ENCODE peak calls at places on chromosome 21, in four cellular contexts. Y, C, V and E are unnamed samples.

GRCh38 chr21:37008705-37009104 is 2.2 kb downstream of the RIPPLY3 start:
- DNase-seq in Y (no peak), C (no peak), V (no peak), E (no peak)

GRCh38 chr21:28871388-28872015 is 121.2 kb downstream of the LTN1 start:
- DNase-seq in Y (no peak), V (no peak), C (peak; percentile 51), E (no peak)

GRCh38 chr21:17146426-17146825 is 366.4 kb upstream of the CXADR start:
- DNase-seq in V (no peak), C (no peak), Y (no peak), E (no peak)

GRCh38 chr21:25646541-25646940 is 7.5 kb downstream of the JAM2 start:
- DNase-seq in Y (no peak), V (no peak), C (no peak), E (no peak)

GRCh38 chr21:22941779-22942178 is 1943.6 kb downstream of the NCAM2 start:
- DNase-seq in V (no peak), Y (no peak), C (no peak), E (no peak)

GRCh38 chr21:40186036-40186435 is 318.8 kb downstream of the PCP4 start:
- DNase-seq in Y (no peak), C (no peak), V (no peak), E (peak; percentile 19)

GRCh38 chr21:37845535-37845934 is 70.7 kb downstream of the KCNJ6 start:
- DNase-seq in V (no peak), C (no peak), Y (no peak), E (no peak)

GRCh38 chr21:18041012-18041411 is 203.6 kb upstream of the CHODL start:
- DNase-seq in V (no peak), Y (peak; percentile 2), C (no peak), E (peak; percentile 59)

GRCh38 chr21:28944296-28944695 is 48.4 kb downstream of the LTN1 start:
- DNase-seq in C (peak; percentile 15), Y (no peak), V (no peak), E (peak; percentile 73)

GRCh38 chr21:34846601-34847112 is 177.9 kb downstream of the CLIC6 start:
- DNase-seq in V (no peak), Y (no peak), C (peak; percentile 89), E (no peak)

GRCh38 chr21:41369105-41369914 is 7.5 kb downstream of the MX2 start:
- DNase-seq in V (peak; percentile 42), Y (no peak), C (no peak), E (no peak)

GRCh38 chr21:41366522-41367151 is 4.8 kb downstream of the MX2 start:
- DNase-seq in Y (peak; percentile 45), V (peak; percentile 78), C (peak; percentile 73), E (no peak)

GRCh38 chr21:41368361-41369104 is 6.7 kb downstream of the MX2 start:
- DNase-seq in C (no peak), V (no peak), Y (no peak), E (no peak)

GRCh38 chr21:41365377-41366107 is 3.7 kb downstream of the MX2 start:
- DNase-seq in C (no peak), V (no peak), Y (no peak), E (no peak)

GRCh38 chr21:41367598-41368360 is 6.0 kb downstream of the MX2 start:
- DNase-seq in V (peak; percentile 86), C (no peak), Y (no peak), E (no peak)
- H3K4me1 ChIP-seq in V (peaks cover 50% of the 10 kb centered on the region), C (peaks cover 4% of the 10 kb centered on the region), Y (no peaks in the 10 kb centered on the region), E (no peaks in the 10 kb centered on the region)

GRCh38 chr21:9735421-9735961 is 785.9 kb upstream of the TPTE start:
- DNase-seq in V (no peak), Y (no peak), C (no peak), E (no peak)

GRCh38 chr21:9737871-9738520 is 783.4 kb upstream of the TPTE start:
- DNase-seq in C (no peak), V (no peak), Y (no peak), E (no peak)

GRCh38 chr21:9741343-9741742 is 780.0 kb upstream of the TPTE start:
- DNase-seq in C (no peak), Y (no peak), V (no peak), E (no peak)

GRCh38 chr21:9738527-9738926 is 782.9 kb upstream of the TPTE start:
- DNase-seq in C (no peak), Y (no peak), V (no peak), E (no peak)

DNA sequence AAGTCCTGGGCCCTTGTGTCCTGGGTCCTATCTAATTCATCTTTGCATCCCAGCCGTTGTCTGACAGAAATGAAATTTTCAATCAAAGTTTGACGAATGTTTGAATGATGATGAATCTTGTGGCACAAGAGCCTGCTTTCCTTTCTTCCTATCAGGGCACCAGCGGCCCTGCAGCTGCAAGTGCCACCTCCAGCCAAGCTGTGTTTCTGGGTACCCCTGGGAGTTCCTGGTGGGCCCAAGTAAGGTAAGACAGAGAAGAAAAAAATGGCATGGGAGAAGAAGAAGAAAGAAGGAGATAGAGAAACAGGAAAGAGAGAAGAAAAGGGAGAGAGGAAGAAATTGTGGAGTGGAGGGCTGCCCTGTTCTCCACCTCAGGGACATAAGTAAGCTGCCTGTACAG is 782.1 kb upstream of the TPTE start:
- DNase-seq in Y (no peak), C (no peak), V (no peak), E (no peak)
- TF ChIP-seq FOS in Y (no peak), C (no peak), V (no peak), E (no peak)

GRCh38 chr21:46381521-46381920 is 57.6 kb downstream of the PCNT start:
- DNase-seq in Y (no peak), C (no peak), V (no peak), E (no peak)

GRCh38 chr21:46379105-46379504 is 55.1 kb downstream of the PCNT start:
- DNase-seq in Y (no peak), V (no peak), C (no peak), E (no peak)

GRCh38 chr21:46377789-46378188 is 53.8 kb downstream of the PCNT start:
- DNase-seq in V (no peak), C (no peak), Y (no peak), E (no peak)

GRCh38 chr21:46376856-46377453 is 53.0 kb downstream of the PCNT start:
- DNase-seq in C (no peak), Y (no peak), V (no peak), E (peak; percentile 41)

DNA sequence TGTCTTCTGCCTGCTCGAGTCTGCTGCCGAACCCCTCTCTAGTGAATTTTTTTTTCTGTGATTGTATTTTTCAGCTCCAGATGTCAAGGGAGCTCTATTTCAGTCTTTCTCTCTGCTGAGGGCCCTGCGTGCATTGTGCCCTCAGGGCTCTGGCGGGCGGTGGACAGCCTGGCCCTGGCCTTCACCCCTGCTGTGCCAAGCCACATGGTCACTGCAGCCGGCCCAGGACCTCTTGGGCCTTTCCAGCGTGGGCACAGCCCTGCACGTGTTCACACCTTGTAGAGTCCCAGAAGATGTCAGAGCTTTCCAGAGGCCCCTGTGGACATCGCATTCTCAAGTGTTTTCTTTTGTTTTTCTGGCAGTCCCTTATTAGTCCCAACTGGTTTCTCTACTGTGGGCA is 55.7 kb downstream of the PCNT start:
- DNase-seq in C (no peak), V (no peak), Y (no peak), E (no peak)
- H3K27ac ChIP-seq in C (no peak overlapping the region), V (no peak overlapping the region), Y (no peak overlapping the region), E (no peak overlapping the region)

GRCh38 chr21:42534361-42534900 is 20.8 kb downstream of the SLC37A1 start:
- DNase-seq in Y (no peak), C (no peak), V (no peak), E (no peak)
- H3K4me1 ChIP-seq in Y (peaks cover 8% of the 10 kb centered on the region), C (no peaks in the 10 kb centered on the region), V (peaks cover 73% of the 10 kb centered on the region), E (peaks cover 4% of the 10 kb centered on the region)

DNA sequence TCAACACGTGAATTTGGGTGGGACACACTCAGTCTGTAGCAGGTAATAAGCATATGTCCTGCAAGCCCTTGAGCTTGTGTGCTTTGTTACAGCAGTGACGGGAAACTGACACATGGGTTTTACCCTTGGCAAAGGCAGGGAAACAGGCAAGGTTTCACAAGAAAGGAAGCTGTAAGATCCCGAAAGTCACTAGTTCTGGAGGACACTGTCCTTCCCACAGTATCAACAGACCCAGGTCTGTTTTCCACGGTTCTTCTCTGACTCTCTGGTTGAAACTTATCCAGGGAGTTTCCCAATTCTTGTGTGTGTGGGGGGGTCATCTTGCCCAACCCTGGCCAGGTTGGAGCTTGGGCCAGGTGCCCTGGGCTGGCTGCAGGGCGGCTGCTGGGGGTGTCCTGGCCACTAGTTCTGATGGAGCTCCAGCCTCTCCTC is 29.3 kb upstream of the ZBTB21 start:
- DNase-seq in C (peak; percentile 85), Y (no peak), V (no peak), E (no peak)
- TF ChIP-seq FOS in C (no peak), Y (no peak), V (no peak), E (no peak)

GRCh38 chr21:38920631-38921398 is 115.1 kb downstream of the ETS2 start:
- DNase-seq in C (peak; percentile 72), Y (no peak), V (no peak), E (no peak)
- H3K27ac ChIP-seq in C (peak overlapping the region; percentile 67), Y (no peak overlapping the region), V (no peak overlapping the region), E (no peak overlapping the region)